ENCODE peak calls at places on chromosomes 5 and 9, in four cellular contexts. One of them, this sample, is unnamed.
A peak's percentile ranks its signal among the peaks of the same experiment; 100 is the strongest.

GRCh38 chr5:124735169-124735858 is 11.1 kb downstream of the ZNF608 start:
- DNase-seq in tibial nerve: peak; percentile 37
- DNase-seq in HFFc6: peak; percentile 44
- DNase-seq in cardiac fibroblast: peak; percentile 55
- DNase-seq in this sample: no peak

GRCh38 chr5:112163435-112163834 is 255.6 kb downstream of the EPB41L4A start:
- DNase-seq in HFFc6: no peak
- DNase-seq in tibial nerve: no peak
- DNase-seq in cardiac fibroblast: no peak
- DNase-seq in this sample: no peak

GRCh38 chr9:108671794-108672193 is 184.0 kb downstream of the ACTL7B start:
- DNase-seq in tibial nerve: no peak
- DNase-seq in cardiac fibroblast: no peak
- DNase-seq in HFFc6: peak; percentile 26
- DNase-seq in this sample: no peak

GRCh38 chr9:69546265-69546664 is 125.9 kb downstream of the APBA1 start:
- DNase-seq in cardiac fibroblast: peak; percentile 15
- DNase-seq in HFFc6: peak; percentile 15
- DNase-seq in tibial nerve: no peak
- DNase-seq in this sample: peak; percentile 34

GRCh38 chr9:70998962-70999361 is 122.5 kb downstream of the TRPM3 start:
- DNase-seq in cardiac fibroblast: no peak
- DNase-seq in tibial nerve: no peak
- DNase-seq in HFFc6: peak; percentile 45
- DNase-seq in this sample: peak; percentile 20

GRCh38 chr5:123036391-123037103 is at the start of gene PPIC:
- DNase-seq in cardiac fibroblast: peak; percentile 87
- DNase-seq in tibial nerve: peak; percentile 51
- DNase-seq in HFFc6: peak; percentile 70
- DNase-seq in this sample: peak; percentile 82

GRCh38 chr5:92613546-92613945 is 967.5 kb downstream of the NR2F1-AS1 start:
- DNase-seq in tibial nerve: no peak
- DNase-seq in HFFc6: peak; percentile 35
- DNase-seq in cardiac fibroblast: peak; percentile 4
- DNase-seq in this sample: peak; percentile 11

GRCh38 chr9:34579097-34579818 is 10.3 kb downstream of the CNTFR start:
- DNase-seq in cardiac fibroblast: no peak
- DNase-seq in tibial nerve: no peak
- DNase-seq in HFFc6: no peak
- DNase-seq in this sample: no peak

GRCh38 chr5:149466457-149466972 is 84.7 kb downstream of the CSNK1A1 start:
- DNase-seq in cardiac fibroblast: no peak
- DNase-seq in HFFc6: peak; percentile 75
- DNase-seq in tibial nerve: no peak
- DNase-seq in this sample: peak; percentile 52

GRCh38 chr9:89961616-89962341 is 357.0 kb downstream of the GADD45G start:
- DNase-seq in cardiac fibroblast: peak; percentile 14
- DNase-seq in tibial nerve: no peak
- DNase-seq in HFFc6: no peak
- DNase-seq in this sample: no peak

GRCh38 chr5:126686451-126687126 is 85.8 kb downstream of the PHAX start:
- DNase-seq in HFFc6: no peak
- DNase-seq in cardiac fibroblast: no peak
- DNase-seq in tibial nerve: no peak
- DNase-seq in this sample: no peak

GRCh38 chr9:133144887-133145466 is 18.7 kb downstream of the GBGT1 start:
- DNase-seq in cardiac fibroblast: no peak
- DNase-seq in tibial nerve: no peak
- DNase-seq in HFFc6: no peak
- DNase-seq in this sample: no peak

GRCh38 chr5:126998201-126998631 is 32.1 kb downstream of the MARCHF3 start:
- DNase-seq in tibial nerve: no peak
- DNase-seq in cardiac fibroblast: peak; percentile 58
- DNase-seq in HFFc6: no peak
- DNase-seq in this sample: peak; percentile 22

GRCh38 chr9:96556701-96557461 is 62.8 kb downstream of the CDC14B start:
- DNase-seq in HFFc6: no peak
- DNase-seq in tibial nerve: peak; percentile 33
- DNase-seq in cardiac fibroblast: no peak
- DNase-seq in this sample: no peak

DNA sequence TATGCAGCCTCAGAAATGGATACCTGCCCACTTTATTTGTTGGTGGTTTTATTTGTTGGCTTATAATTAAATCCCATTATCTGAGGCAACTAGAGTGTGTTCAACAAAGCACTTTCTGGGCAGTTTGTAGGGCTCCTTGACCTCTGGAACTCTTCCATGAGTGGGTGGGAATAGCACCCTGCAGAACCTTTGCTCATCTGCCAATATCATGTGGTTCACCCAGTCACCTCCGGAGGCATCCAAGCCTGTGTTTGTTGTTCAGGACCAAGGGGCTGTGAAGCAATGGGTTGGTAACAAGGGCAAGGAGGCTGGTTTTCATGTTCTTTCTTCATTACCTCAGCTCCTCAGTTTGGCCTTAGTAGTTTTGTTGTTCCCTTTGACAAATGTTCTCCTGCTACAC is 314.0 kb downstream of the NDUFS4 start:
- DNase-seq in HFFc6: no peak
- DNase-seq in cardiac fibroblast: peak; percentile 43
- DNase-seq in tibial nerve: no peak
- DNase-seq in this sample: peak; percentile 38
- TF ChIP-seq CTCF in HFFc6: peak; percentile 49
- TF ChIP-seq CTCF in cardiac fibroblast: peak; percentile 22
- TF ChIP-seq CTCF in tibial nerve: no peak
- TF ChIP-seq CTCF in this sample: peak; percentile 38

GRCh38 chr9:137682431-137682991 is 63.7 kb downstream of the EHMT1 start:
- DNase-seq in tibial nerve: no peak
- DNase-seq in HFFc6: no peak
- DNase-seq in cardiac fibroblast: no peak
- DNase-seq in this sample: no peak
- TF ChIP-seq CTCF in tibial nerve: no peak
- TF ChIP-seq CTCF in HFFc6: no peak
- TF ChIP-seq CTCF in cardiac fibroblast: no peak
- TF ChIP-seq CTCF in this sample: no peak

GRCh38 chr9:31837211-31837610 is 547.2 kb upstream of the ACO1 start:
- DNase-seq in tibial nerve: no peak
- DNase-seq in HFFc6: no peak
- DNase-seq in cardiac fibroblast: no peak
- DNase-seq in this sample: no peak

GRCh38 chr9:31840702-31841101 is 543.7 kb upstream of the ACO1 start:
- DNase-seq in HFFc6: no peak
- DNase-seq in cardiac fibroblast: no peak
- DNase-seq in tibial nerve: no peak
- DNase-seq in this sample: no peak

DNA sequence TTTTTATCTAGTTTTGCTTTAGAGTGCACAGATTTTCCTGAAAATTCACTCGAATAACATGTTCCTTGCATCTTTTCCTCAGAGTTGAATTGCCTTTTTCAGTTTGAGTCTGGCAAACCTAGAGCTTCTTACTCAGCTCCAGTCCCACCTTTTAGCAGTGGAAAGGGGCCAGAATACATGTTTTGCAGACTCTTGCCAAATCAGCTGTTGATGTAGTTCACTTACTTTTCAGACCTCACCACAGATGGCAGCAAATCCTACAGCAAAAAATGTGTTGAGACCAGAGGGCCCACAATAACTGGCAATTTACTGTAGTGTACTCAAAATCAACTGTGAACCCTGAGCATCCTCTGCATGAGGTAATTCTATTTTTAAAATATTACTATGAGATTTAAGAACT is 545.2 kb upstream of the ACO1 start:
- DNase-seq in HFFc6: no peak
- DNase-seq in tibial nerve: no peak
- DNase-seq in cardiac fibroblast: no peak
- DNase-seq in this sample: peak; percentile 2
- TF ChIP-seq CTCF in HFFc6: no peak
- TF ChIP-seq CTCF in tibial nerve: no peak
- TF ChIP-seq CTCF in cardiac fibroblast: no peak
- TF ChIP-seq CTCF in this sample: no peak

GRCh38 chr9:134616341-134616740 is 25.3 kb upstream of the COL5A1 start:
- DNase-seq in HFFc6: no peak
- DNase-seq in cardiac fibroblast: no peak
- DNase-seq in tibial nerve: no peak
- DNase-seq in this sample: no peak

GRCh38 chr9:134612309-134612708 is 29.3 kb upstream of the COL5A1 start:
- DNase-seq in HFFc6: no peak
- DNase-seq in tibial nerve: no peak
- DNase-seq in cardiac fibroblast: no peak
- DNase-seq in this sample: no peak

GRCh38 chr9:134611046-134611445 is 30.6 kb upstream of the COL5A1 start:
- DNase-seq in cardiac fibroblast: no peak
- DNase-seq in HFFc6: no peak
- DNase-seq in tibial nerve: no peak
- DNase-seq in this sample: no peak

GRCh38 chr9:134614256-134614655 is 27.3 kb upstream of the COL5A1 start:
- DNase-seq in HFFc6: no peak
- DNase-seq in cardiac fibroblast: no peak
- DNase-seq in tibial nerve: no peak
- DNase-seq in this sample: no peak

GRCh38 chr9:134612715-134613114 is 28.9 kb upstream of the COL5A1 start:
- DNase-seq in tibial nerve: no peak
- DNase-seq in cardiac fibroblast: no peak
- DNase-seq in HFFc6: no peak
- DNase-seq in this sample: no peak
- TF ChIP-seq CTCF in tibial nerve: no peak
- TF ChIP-seq CTCF in cardiac fibroblast: no peak
- TF ChIP-seq CTCF in HFFc6: no peak
- TF ChIP-seq CTCF in this sample: no peak

GRCh38 chr9:93096131-93096802 is at the start of gene CARD19:
- DNase-seq in tibial nerve: peak; percentile 54
- DNase-seq in cardiac fibroblast: peak; percentile 38
- DNase-seq in HFFc6: no peak
- DNase-seq in this sample: no peak
- TF ChIP-seq CTCF in tibial nerve: no peak
- TF ChIP-seq CTCF in cardiac fibroblast: no peak
- TF ChIP-seq CTCF in HFFc6: peak; percentile 53
- TF ChIP-seq CTCF in this sample: no peak

GRCh38 chr5:147509710-147510651 is at the start of gene DPYSL3:
- DNase-seq in tibial nerve: peak; percentile 56
- DNase-seq in HFFc6: peak; percentile 81
- DNase-seq in cardiac fibroblast: peak; percentile 88
- DNase-seq in this sample: peak; percentile 84
- TF ChIP-seq CTCF in tibial nerve: peak; percentile 44
- TF ChIP-seq CTCF in HFFc6: peak; percentile 62
- TF ChIP-seq CTCF in cardiac fibroblast: peak; percentile 41
- TF ChIP-seq CTCF in this sample: peak; percentile 36

GRCh38 chr9:135987838-135988404 is 26.7 kb upstream of the UBAC1 start:
- DNase-seq in HFFc6: no peak
- DNase-seq in cardiac fibroblast: no peak
- DNase-seq in tibial nerve: no peak
- DNase-seq in this sample: no peak

GRCh38 chr9:135988493-135988892 is 27.3 kb upstream of the UBAC1 start:
- DNase-seq in HFFc6: no peak
- DNase-seq in tibial nerve: no peak
- DNase-seq in cardiac fibroblast: no peak
- DNase-seq in this sample: no peak

GRCh38 chr9:135990468-135991429 is 29.6 kb upstream of the UBAC1 start:
- DNase-seq in cardiac fibroblast: peak; percentile 81
- DNase-seq in tibial nerve: no peak
- DNase-seq in HFFc6: no peak
- DNase-seq in this sample: peak; percentile 77

GRCh38 chr9:135989722-135990467 is 28.7 kb upstream of the UBAC1 start:
- DNase-seq in HFFc6: no peak
- DNase-seq in tibial nerve: no peak
- DNase-seq in cardiac fibroblast: no peak
- DNase-seq in this sample: no peak

DNA sequence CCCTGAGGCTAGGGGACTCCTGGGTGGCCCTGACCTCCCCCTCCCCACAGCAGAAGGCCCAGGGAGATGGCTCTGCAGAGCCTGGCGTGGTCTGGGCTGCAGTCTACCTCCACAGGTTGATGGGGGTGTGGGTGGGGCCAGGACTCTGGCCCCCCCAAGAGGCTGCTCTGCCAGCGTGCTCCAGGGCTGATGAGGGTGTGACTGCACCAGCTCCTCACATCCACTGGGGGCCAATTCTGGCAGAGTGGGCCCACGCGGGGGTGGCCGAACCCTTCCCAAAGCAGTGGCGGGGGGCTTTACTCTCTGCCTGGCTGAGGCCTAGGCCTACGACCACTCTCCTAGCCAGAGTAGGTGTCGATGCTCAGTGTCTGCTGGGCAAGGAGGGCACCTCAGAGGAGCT is 28.0 kb upstream of the UBAC1 start:
- DNase-seq in HFFc6: no peak
- DNase-seq in cardiac fibroblast: no peak
- DNase-seq in tibial nerve: no peak
- DNase-seq in this sample: no peak
- TF ChIP-seq CTCF in HFFc6: peak; percentile 43
- TF ChIP-seq CTCF in cardiac fibroblast: no peak
- TF ChIP-seq CTCF in tibial nerve: no peak
- TF ChIP-seq CTCF in this sample: no peak

DNA sequence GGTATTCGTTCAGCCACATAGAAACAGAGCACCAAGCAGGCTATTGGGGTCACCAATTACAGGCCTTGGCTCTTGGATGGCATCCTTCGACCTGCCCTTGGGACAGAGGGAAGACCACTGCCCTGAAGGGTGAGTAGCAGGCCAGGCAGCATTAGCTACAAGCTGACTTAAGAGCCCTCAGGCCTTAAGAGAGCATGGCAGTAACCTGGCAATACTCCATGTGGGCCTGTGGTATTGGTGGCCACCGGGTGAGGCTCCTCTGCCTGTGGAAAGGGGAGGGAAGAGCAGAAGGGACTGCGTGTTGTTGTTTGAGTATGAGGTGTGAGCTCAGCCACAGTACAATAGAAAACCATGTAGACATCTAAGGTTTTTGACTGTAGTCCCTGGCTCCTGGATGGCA is 170.6 kb downstream of the MCTP1 start:
- DNase-seq in tibial nerve: no peak
- DNase-seq in cardiac fibroblast: no peak
- DNase-seq in HFFc6: no peak
- DNase-seq in this sample: no peak
- TF ChIP-seq CTCF in tibial nerve: no peak
- TF ChIP-seq CTCF in cardiac fibroblast: no peak
- TF ChIP-seq CTCF in HFFc6: no peak
- TF ChIP-seq CTCF in this sample: no peak

DNA sequence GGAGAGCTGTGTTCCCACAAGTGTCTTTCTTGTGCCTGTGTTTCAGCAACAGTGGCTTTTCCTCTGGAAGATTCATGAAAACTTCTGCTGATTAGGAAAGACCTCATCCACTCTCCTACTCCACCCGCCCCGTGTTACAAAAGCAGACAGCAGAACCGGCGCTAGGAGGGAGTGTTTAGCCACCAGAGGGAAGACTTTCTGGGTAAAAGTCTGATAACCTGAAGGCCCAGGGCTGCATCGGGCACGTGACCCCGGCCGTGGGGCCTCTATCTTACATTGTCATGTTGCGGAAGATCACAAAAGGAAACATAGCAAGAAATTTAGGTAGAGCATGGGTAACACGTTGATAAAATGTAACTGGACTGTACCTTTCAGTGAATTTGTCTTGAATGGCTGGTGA is 32.0 kb upstream of the DMRT2 start:
- DNase-seq in HFFc6: peak; percentile 15
- DNase-seq in cardiac fibroblast: peak; percentile 2
- DNase-seq in tibial nerve: peak; percentile 16
- DNase-seq in this sample: peak; percentile 8
- TF ChIP-seq CTCF in HFFc6: peak; percentile 73
- TF ChIP-seq CTCF in cardiac fibroblast: peak; percentile 9
- TF ChIP-seq CTCF in tibial nerve: no peak
- TF ChIP-seq CTCF in this sample: peak; percentile 19